ENCODE peak calls at places on chromosomes 11 and 22, in six cellular contexts. B, O, U, R, N and T are unnamed samples.

GRCh38 chr11:36427079-36427478 is 83.0 kb downstream of the TRAF6 start:
- DNase-seq in B (no peak), O (no peak), U (peak), R (no peak), N (no peak), T (no peak)

GRCh38 chr11:94553938-94554337 is 10.2 kb downstream of the FUT4 start:
- DNase-seq in B (no peak), O (no peak), U (peak), R (no peak), N (peak), T (peak)

GRCh38 chr11:111797145-111797581 is 31.0 kb upstream of the PPP2R1B start:
- DNase-seq in B (no peak), O (peak), U (peak), R (no peak), N (peak), T (peak)

GRCh38 chr11:17923213-17923612 is 89.6 kb downstream of the SERGEF start:
- DNase-seq in B (no peak), O (no peak), U (no peak), R (no peak), N (peak), T (peak)

GRCh38 chr11:129922674-129923073 is 27.3 kb upstream of the NFRKB start:
- DNase-seq in B (peak), O (no peak), U (no peak), R (no peak), N (no peak), T (no peak)

GRCh38 chr11:64263021-64263946 is 12.0 kb downstream of the PLCB3 start:
- DNase-seq in B (no peak), O (no peak), U (peak), R (no peak), N (no peak), T (peak)

GRCh38 chr22:22395230-22395629 is 113.3 kb downstream of the ZNF280B start:
- DNase-seq in B (no peak), O (no peak), U (no peak), R (no peak), N (no peak), T (no peak)

GRCh38 chr22:30444632-30445437 is 19.3 kb downstream of the MTFP1 start:
- DNase-seq in B (peak), O (peak), U (peak), R (no peak), N (peak), T (peak)

GRCh38 chr22:39959640-39960447 is at the start of gene TMA7B:
- DNase-seq in B (peak), O (no peak), U (peak), R (no peak), N (peak), T (peak)

GRCh38 chr11:2791139-2791520 is 91.3 kb upstream of the KCNQ1OT1 start:
- DNase-seq in B (no peak), O (no peak), U (no peak), R (no peak), N (no peak), T (no peak)

GRCh38 chr11:85627332-85627997 is at the start of gene DLG2:
- DNase-seq in B (no peak), O (no peak), U (peak), R (no peak), N (peak), T (peak)

GRCh38 chr11:14308114-14308896 is 50.7 kb downstream of the RRAS2 start:
- DNase-seq in B (peak), O (peak), U (peak), R (no peak), N (peak), T (peak)

GRCh38 chr11:103920449-103920848 is 116.0 kb upstream of the DDI1 start:
- DNase-seq in B (no peak), O (no peak), U (peak), R (no peak), N (no peak), T (peak)

GRCh38 chr22:44497904-44498242 is at the start of gene RTL6:
- DNase-seq in B (no peak), O (no peak), U (no peak), R (no peak), N (no peak), T (no peak)

GRCh38 chr11:31720225-31720624 is 90.9 kb downstream of the PAX6 start:
- DNase-seq in B (no peak), O (no peak), U (no peak), R (no peak), N (no peak), T (peak)

GRCh38 chr22:27419473-27419872 is 382.1 kb downstream of the MN1 start:
- DNase-seq in B (no peak), O (no peak), U (no peak), R (no peak), N (no peak), T (no peak)

GRCh38 chr11:132784441-132784840 is 747.9 kb downstream of the OPCML start:
- DNase-seq in B (no peak), O (no peak), U (peak), R (no peak), N (no peak), T (peak)

GRCh38 chr11:130638048-130638447 is 189.6 kb downstream of the ADAMTS15 start:
- DNase-seq in B (no peak), O (no peak), U (peak), R (no peak), N (no peak), T (peak)

GRCh38 chr22:50599816-50600454 is 658 bp upstream of the MAPK8IP2 start:
- DNase-seq in B (no peak), O (peak), U (peak), R (no peak), N (peak), T (peak)

GRCh38 chr11:11366793-11367192 is 13.7 kb upstream of the CSNK2A3 start:
- DNase-seq in B (no peak), O (no peak), U (peak), R (no peak), N (no peak), T (peak)

GRCh38 chr11:85774256-85775097 is 36.5 kb downstream of the SYTL2 start:
- DNase-seq in B (no peak), O (no peak), U (peak), R (no peak), N (peak), T (no peak)

GRCh38 chr11:123518496-123519054 is 88.5 kb downstream of the GRAMD1B start:
- DNase-seq in B (no peak), O (no peak), U (peak), R (no peak), N (no peak), T (no peak)